ENCODE peak calls at places on chromosomes 16 and 17, in seven cellular contexts. R, O, P, S, T, H and E are unnamed samples.

GRCh38 chr16:70800798-70801480 is at the start of gene VAC14:
- DNase-seq in R (peak; percentile 92), P (no peak), T (peak; percentile 98), H (peak; percentile 79), O (peak; percentile 97), S (peak; percentile 97), E (peak; percentile 93)

GRCh38 chr17:67289174-67289876 is 44.3 kb upstream of the HELZ start:
- DNase-seq in T (no peak), P (peak; percentile 29), O (no peak), S (no peak), H (peak; percentile 54), R (no peak), E (peak; percentile 58)

GRCh38 chr16:741986-742629 is 1.3 kb upstream of the CIAO3 start:
- DNase-seq in O (no peak), T (no peak), P (no peak), R (no peak), S (no peak), H (no peak), E (no peak)

GRCh38 chr17:12549499-12549901 is 116.2 kb upstream of the MYOCD start:
- DNase-seq in T (no peak), O (no peak), P (no peak), R (no peak), S (no peak), H (no peak), E (no peak)

GRCh38 chr17:78618264-78619066 is 41.3 kb upstream of the DNAH17 start:
- DNase-seq in P (no peak), H (no peak), T (no peak), R (no peak), S (no peak), O (no peak), E (no peak)

GRCh38 chr17:8481089-8481488 is 45.4 kb downstream of the NDEL1 start:
- DNase-seq in T (no peak), S (no peak), H (no peak), O (no peak), R (no peak), P (no peak), E (no peak)

GRCh38 chr17:55764610-55765009 is 13.8 kb downstream of the PCTP start:
- DNase-seq in O (no peak), S (no peak), P (no peak), H (no peak), R (no peak), T (no peak), E (no peak)

GRCh38 chr16:87963400-87963799 is 12.2 kb downstream of the BANP start:
- DNase-seq in H (no peak), R (no peak), P (no peak), T (peak; percentile 74), O (peak; percentile 87), S (peak; percentile 26), E (no peak)

GRCh38 chr16:27633721-27634120 is 83.8 kb downstream of the KATNIP start:
- DNase-seq in P (no peak), S (no peak), O (no peak), R (no peak), T (no peak), H (no peak), E (no peak)

GRCh38 chr17:15307686-15308085 is 33.7 kb downstream of the TEKT3 start:
- DNase-seq in P (no peak), O (no peak), H (no peak), T (no peak), R (no peak), S (no peak), E (no peak)

GRCh38 chr17:18037482-18037881 is 1.5 kb downstream of the ATPAF2 start:
- DNase-seq in S (no peak), O (no peak), H (no peak), P (no peak), T (no peak), R (no peak), E (no peak)

GRCh38 chr17:28968269-28968913 is 17.1 kb upstream of the PHF12 start:
- DNase-seq in H (no peak), S (no peak), O (no peak), T (no peak), R (no peak), P (no peak), E (no peak)

GRCh38 chr16:12612598-12613101 is 191.0 kb downstream of the CPPED1 start:
- DNase-seq in O (no peak), R (peak; percentile 91), S (no peak), T (no peak), P (no peak), H (no peak), E (no peak)

GRCh38 chr16:50245417-50246298 is 20.7 kb upstream of the ADCY7 start:
- DNase-seq in P (no peak), T (peak; percentile 76), O (peak; percentile 43), R (peak; percentile 83), S (peak; percentile 29), H (no peak), E (peak; percentile 56)

GRCh38 chr17:37361543-37361942 is 14.2 kb upstream of the C17orf78 start:
- DNase-seq in P (no peak), R (peak; percentile 59), T (no peak), S (no peak), H (no peak), O (no peak), E (no peak)

GRCh38 chr17:7015587-7016020 is 3.2 kb downstream of the RNASEK start:
- DNase-seq in H (no peak), S (no peak), R (no peak), P (no peak), O (no peak), T (no peak), E (no peak)

GRCh38 chr16:58197314-58198012 is 443 bp downstream of the CSNK2A2 start:
- DNase-seq in T (peak; percentile 41), P (no peak), H (no peak), O (no peak), R (no peak), S (no peak), E (no peak)

GRCh38 chr16:23518435-23518891 is 8.2 kb upstream of the GGA2 start:
- DNase-seq in H (no peak), R (no peak), T (no peak), O (no peak), S (no peak), P (no peak), E (no peak)

GRCh38 chr16:69243479-69243878 is 56.5 kb downstream of the SNTB2 start:
- DNase-seq in P (peak; percentile 60), O (no peak), R (no peak), S (no peak), H (no peak), T (no peak), E (no peak)

GRCh38 chr16:81478876-81479496 is 34.4 kb downstream of the CMIP start:
- DNase-seq in S (no peak), R (no peak), H (no peak), P (no peak), T (no peak), O (no peak), E (peak; percentile 23)

GRCh38 chr17:17511293-17511741 is 15.1 kb upstream of the RASD1 start:
- DNase-seq in O (no peak), R (no peak), S (no peak), H (no peak), P (no peak), T (no peak), E (no peak)

GRCh38 chr17:8320990-8321389 is 10.9 kb downstream of the ARHGEF15 start:
- DNase-seq in R (peak; percentile 59), O (no peak), H (no peak), S (no peak), T (no peak), P (no peak), E (no peak)

GRCh38 chr16:797686-798085 is 2.8 kb downstream of the GNG13 start:
- DNase-seq in H (no peak), R (no peak), P (no peak), O (no peak), T (no peak), S (no peak), E (no peak)

GRCh38 chr16:57003439-57004386 is 14.4 kb downstream of the NLRC5 start:
- DNase-seq in R (no peak), H (no peak), T (peak; percentile 32), O (no peak), P (no peak), S (no peak), E (no peak)

GRCh38 chr16:5001986-5002385 is 31.7 kb downstream of the NAGPA start:
- DNase-seq in R (no peak), T (no peak), S (no peak), H (no peak), O (no peak), P (no peak), E (no peak)

GRCh38 chr17:58046230-58047094 is 36.8 kb upstream of the DYNLL2 start:
- DNase-seq in R (no peak), P (no peak), H (peak; percentile 55), S (no peak), O (no peak), T (no peak), E (peak; percentile 23)

GRCh38 chr17:32828822-32829221 is 48.1 kb downstream of the MYO1D start:
- DNase-seq in O (no peak), H (no peak), T (no peak), S (no peak), R (no peak), P (no peak), E (no peak)

GRCh38 chr16:89363621-89364393 is 126.6 kb downstream of the ANKRD11 start:
- DNase-seq in O (peak; percentile 83), R (peak; percentile 65), P (no peak), S (peak; percentile 36), T (no peak), H (no peak), E (no peak)

GRCh38 chr17:57890857-57891232 is 41.0 kb upstream of the MRPS23 start:
- DNase-seq in H (no peak), T (no peak), S (no peak), R (no peak), O (no peak), P (no peak), E (no peak)

GRCh38 chr17:43844241-43844640 is 2.7 kb upstream of the CD300LG start:
- DNase-seq in R (no peak), O (no peak), T (no peak), P (no peak), S (no peak), H (no peak), E (no peak)

GRCh38 chr16:88005148-88005547 is 53.9 kb downstream of the BANP start:
- DNase-seq in T (no peak), O (no peak), R (no peak), S (no peak), H (no peak), P (no peak), E (no peak)